ENCODE peak calls at places on chromosomes 1 and 21, in four cellular contexts. One of them, this sample, is unnamed.

GRCh38 chr1:83702349-83702748 is 296.6 kb downstream of the TTLL7 start:
- DNase-seq in K562: no peak
- DNase-seq in GM12891: no peak
- DNase-seq in GM12878: no peak
- DNase-seq in this sample: no peak

GRCh38 chr1:211132681-211133392 is 1.1 kb downstream of the KCNH1 start:
- DNase-seq in K562: no peak
- DNase-seq in GM12878: no peak
- DNase-seq in GM12891: no peak
- DNase-seq in this sample: no peak

GRCh38 chr1:66431999-66432398 is 102.0 kb upstream of the SGIP1 start:
- DNase-seq in GM12878: no peak
- DNase-seq in GM12891: no peak
- DNase-seq in K562: no peak
- DNase-seq in this sample: no peak

GRCh38 chr1:59640851-59641250 is 173.9 kb upstream of the HOOK1 start:
- DNase-seq in GM12891: no peak
- DNase-seq in K562: no peak
- DNase-seq in GM12878: no peak
- DNase-seq in this sample: no peak

GRCh38 chr1:165898837-165899236 is 71.4 kb downstream of the UCK2 start:
- DNase-seq in GM12891: no peak
- DNase-seq in K562: no peak
- DNase-seq in GM12878: no peak
- DNase-seq in this sample: no peak

GRCh38 chr1:10716840-10717239 is 79.6 kb downstream of the CASZ1 start:
- DNase-seq in GM12878: no peak
- DNase-seq in GM12891: no peak
- DNase-seq in K562: no peak
- DNase-seq in this sample: no peak

GRCh38 chr1:27602510-27603319 is 1.2 kb downstream of the AHDC1 start:
- DNase-seq in GM12878: no peak
- DNase-seq in GM12891: no peak
- DNase-seq in K562: peak
- DNase-seq in this sample: no peak

GRCh38 chr21:32389337-32390015 is 3.3 kb downstream of the URB1 start:
- DNase-seq in GM12878: no peak
- DNase-seq in GM12891: no peak
- DNase-seq in K562: no peak
- DNase-seq in this sample: no peak

GRCh38 chr1:29230553-29231378 is at the start of gene MECR:
- DNase-seq in GM12878: peak
- DNase-seq in K562: peak
- DNase-seq in GM12891: peak
- DNase-seq in this sample: peak

GRCh38 chr21:44870748-44871495 is 2.6 kb downstream of the PTTG1IP start:
- DNase-seq in K562: no peak
- DNase-seq in GM12878: no peak
- DNase-seq in GM12891: no peak
- DNase-seq in this sample: no peak

GRCh38 chr1:26275580-26276431 is 4.1 kb upstream of the SH3BGRL3 start:
- DNase-seq in GM12878: no peak
- DNase-seq in K562: peak
- DNase-seq in GM12891: peak
- DNase-seq in this sample: peak

GRCh38 chr1:199272107-199272506 is 633.3 kb downstream of the PTPRC start:
- DNase-seq in K562: no peak
- DNase-seq in GM12878: no peak
- DNase-seq in GM12891: no peak
- DNase-seq in this sample: no peak

GRCh38 chr1:247966520-247967204 is 1.6 kb downstream of the OR2AK2 start:
- DNase-seq in K562: no peak
- DNase-seq in GM12891: no peak
- DNase-seq in GM12878: peak
- DNase-seq in this sample: no peak

GRCh38 chr1:176998396-176998795 is 166.1 kb downstream of the ASTN1 start:
- DNase-seq in GM12891: no peak
- DNase-seq in K562: no peak
- DNase-seq in GM12878: no peak
- DNase-seq in this sample: no peak

GRCh38 chr1:88618331-88618730 is 65.7 kb upstream of the PKN2 start:
- DNase-seq in GM12878: no peak
- DNase-seq in GM12891: no peak
- DNase-seq in K562: no peak
- DNase-seq in this sample: no peak

GRCh38 chr1:192485692-192486436 is 89.7 kb upstream of the RGS1 start:
- DNase-seq in GM12891: no peak
- DNase-seq in GM12878: no peak
- DNase-seq in K562: no peak
- DNase-seq in this sample: no peak

GRCh38 chr21:39074508-39074907 is 108.7 kb downstream of the PSMG1 start:
- DNase-seq in GM12878: no peak
- DNase-seq in K562: no peak
- DNase-seq in GM12891: no peak
- DNase-seq in this sample: no peak

GRCh38 chr1:94792473-94792875 is 27.7 kb upstream of the SLC44A3 start:
- DNase-seq in K562: no peak
- DNase-seq in GM12878: peak
- DNase-seq in GM12891: peak
- DNase-seq in this sample: peak

GRCh38 chr1:159197767-159198557 is 6.7 kb upstream of the ACKR1 start:
- DNase-seq in GM12891: peak
- DNase-seq in GM12878: no peak
- DNase-seq in K562: peak
- DNase-seq in this sample: peak

GRCh38 chr1:156675271-156675708 is 1.9 kb downstream of the NES start:
- DNase-seq in GM12891: no peak
- DNase-seq in K562: no peak
- DNase-seq in GM12878: no peak
- DNase-seq in this sample: no peak

GRCh38 chr1:73803380-73803779 is 394.6 kb downstream of the LRRIQ3 start:
- DNase-seq in GM12891: no peak
- DNase-seq in GM12878: no peak
- DNase-seq in K562: no peak
- DNase-seq in this sample: no peak

GRCh38 chr1:14787604-14788003 is 189.1 kb downstream of the KAZN start:
- DNase-seq in GM12891: no peak
- DNase-seq in K562: no peak
- DNase-seq in GM12878: no peak
- DNase-seq in this sample: no peak

GRCh38 chr1:225882008-225882698 is at the start of gene TMEM63A:
- DNase-seq in GM12891: peak
- DNase-seq in K562: peak
- DNase-seq in GM12878: peak
- DNase-seq in this sample: peak

GRCh38 chr1:97384294-97384952 is 536.4 kb downstream of the DPYD start:
- DNase-seq in K562: no peak
- DNase-seq in GM12891: no peak
- DNase-seq in GM12878: no peak
- DNase-seq in this sample: no peak

GRCh38 chr1:56821462-56821797 is 2.2 kb upstream of the FYB2 start:
- DNase-seq in GM12878: no peak
- DNase-seq in K562: no peak
- DNase-seq in GM12891: no peak
- DNase-seq in this sample: no peak

GRCh38 chr21:46116189-46116845 is 18.4 kb downstream of the COL6A2 start:
- DNase-seq in GM12891: peak
- DNase-seq in GM12878: no peak
- DNase-seq in K562: no peak
- DNase-seq in this sample: no peak

GRCh38 chr1:11309385-11309784 is 36.4 kb downstream of the UBIAD1 start:
- DNase-seq in GM12891: no peak
- DNase-seq in GM12878: no peak
- DNase-seq in K562: no peak
- DNase-seq in this sample: no peak

GRCh38 chr1:50424045-50424939 is 1.0 kb upstream of the DMRTA2 start:
- DNase-seq in K562: no peak
- DNase-seq in GM12891: no peak
- DNase-seq in GM12878: no peak
- DNase-seq in this sample: no peak

GRCh38 chr1:27284425-27285287 is 37.3 kb upstream of the TMEM222 start:
- DNase-seq in GM12878: peak
- DNase-seq in K562: peak
- DNase-seq in GM12891: peak
- DNase-seq in this sample: peak

GRCh38 chr1:15124362-15125100 is 29.0 kb upstream of the TMEM51 start:
- DNase-seq in GM12891: no peak
- DNase-seq in GM12878: no peak
- DNase-seq in K562: no peak
- DNase-seq in this sample: no peak

GRCh38 chr21:15870819-15871218 is 141.0 kb downstream of the USP25 start:
- DNase-seq in K562: no peak
- DNase-seq in GM12891: no peak
- DNase-seq in GM12878: no peak
- DNase-seq in this sample: no peak

GRCh38 chr1:111481387-111482221 is 7.8 kb downstream of the C1orf162 start:
- DNase-seq in GM12878: peak
- DNase-seq in GM12891: no peak
- DNase-seq in K562: peak
- DNase-seq in this sample: peak

GRCh38 chr21:43001316-43001715 is 27.0 kb downstream of the PKNOX1 start:
- DNase-seq in GM12878: no peak
- DNase-seq in GM12891: no peak
- DNase-seq in K562: no peak
- DNase-seq in this sample: no peak

DNA sequence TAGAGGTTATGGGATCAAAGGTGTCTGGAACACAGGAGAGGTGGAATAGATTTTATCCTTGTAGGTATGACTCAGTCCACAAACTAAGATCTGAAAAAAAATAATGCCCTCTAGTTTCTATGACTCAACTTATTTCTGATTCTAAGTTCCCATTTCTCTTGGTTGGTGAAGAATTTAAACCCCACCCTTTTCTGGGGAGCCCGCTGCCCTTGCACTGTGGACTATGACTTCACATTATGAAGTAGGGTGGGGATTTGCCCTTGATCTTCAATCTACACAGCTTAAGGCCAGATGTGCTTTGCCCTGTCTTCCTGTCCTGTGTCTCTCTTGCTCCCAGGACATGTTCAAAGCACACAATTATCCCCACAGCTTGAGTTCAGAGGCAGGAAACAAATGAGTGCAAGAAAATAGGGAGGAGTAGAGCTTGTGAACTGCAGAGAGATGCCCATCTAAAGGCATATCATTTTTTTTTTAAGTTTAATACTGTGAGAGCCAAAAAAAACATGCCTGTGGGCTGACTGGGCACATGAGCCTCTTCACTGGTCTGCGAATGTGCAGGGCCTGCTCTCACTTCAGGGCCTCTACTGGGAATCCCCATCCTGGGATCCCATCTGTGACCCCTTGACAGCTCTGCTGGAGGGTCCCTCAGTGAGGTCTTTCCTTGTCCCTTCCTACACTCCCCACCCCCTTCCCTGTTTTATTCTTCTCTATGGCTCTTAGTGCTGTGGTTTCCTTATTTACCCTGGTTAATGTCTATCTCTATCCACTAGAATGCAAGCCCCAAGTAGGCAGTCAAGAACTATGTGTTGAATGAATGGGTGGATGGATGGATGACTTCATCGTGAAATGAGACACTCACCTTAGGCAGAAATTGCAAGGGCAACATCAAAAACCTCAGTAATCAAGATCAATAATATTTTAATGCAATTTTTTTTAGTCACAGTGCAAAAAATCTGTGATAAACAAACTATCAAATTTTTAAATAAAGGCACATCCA is 61.5 kb downstream of the CD58 start:
- DNase-seq in K562: peak
- DNase-seq in GM12878: no peak
- DNase-seq in GM12891: no peak
- DNase-seq in this sample: peak
- TF ChIP-seq SPI1 in K562: no peak
- TF ChIP-seq SPI1 in GM12878: no peak
- TF ChIP-seq SPI1 in GM12891: no peak
- TF ChIP-seq SPI1 in this sample: no peak

GRCh38 chr1:91221017-91221416 is 183.6 kb downstream of the HFM1 start:
- DNase-seq in K562: no peak
- DNase-seq in GM12878: no peak
- DNase-seq in GM12891: no peak
- DNase-seq in this sample: no peak

GRCh38 chr1:91224878-91225277 is 179.8 kb downstream of the HFM1 start:
- DNase-seq in GM12891: no peak
- DNase-seq in K562: no peak
- DNase-seq in GM12878: no peak
- DNase-seq in this sample: no peak

GRCh38 chr1:91226741-91227140 is 177.9 kb downstream of the HFM1 start:
- DNase-seq in GM12878: no peak
- DNase-seq in GM12891: no peak
- DNase-seq in K562: no peak
- DNase-seq in this sample: no peak
- TF ChIP-seq SPI1 in GM12878: no peak
- TF ChIP-seq SPI1 in GM12891: no peak
- TF ChIP-seq SPI1 in K562: no peak
- TF ChIP-seq SPI1 in this sample: no peak

GRCh38 chr1:114558548-114558947 is 22.9 kb downstream of the BCAS2 start:
- DNase-seq in GM12891: no peak
- DNase-seq in GM12878: no peak
- DNase-seq in K562: peak
- DNase-seq in this sample: no peak
- TF ChIP-seq SPI1 in GM12891: no peak
- TF ChIP-seq SPI1 in GM12878: no peak
- TF ChIP-seq SPI1 in K562: no peak
- TF ChIP-seq SPI1 in this sample: no peak

GRCh38 chr1:36843027-36843426 is 191.3 kb downstream of the GRIK3 start:
- DNase-seq in K562: no peak
- DNase-seq in GM12878: no peak
- DNase-seq in GM12891: no peak
- DNase-seq in this sample: no peak
- TF ChIP-seq SPI1 in K562: no peak
- TF ChIP-seq SPI1 in GM12878: no peak
- TF ChIP-seq SPI1 in GM12891: no peak
- TF ChIP-seq SPI1 in this sample: no peak

DNA sequence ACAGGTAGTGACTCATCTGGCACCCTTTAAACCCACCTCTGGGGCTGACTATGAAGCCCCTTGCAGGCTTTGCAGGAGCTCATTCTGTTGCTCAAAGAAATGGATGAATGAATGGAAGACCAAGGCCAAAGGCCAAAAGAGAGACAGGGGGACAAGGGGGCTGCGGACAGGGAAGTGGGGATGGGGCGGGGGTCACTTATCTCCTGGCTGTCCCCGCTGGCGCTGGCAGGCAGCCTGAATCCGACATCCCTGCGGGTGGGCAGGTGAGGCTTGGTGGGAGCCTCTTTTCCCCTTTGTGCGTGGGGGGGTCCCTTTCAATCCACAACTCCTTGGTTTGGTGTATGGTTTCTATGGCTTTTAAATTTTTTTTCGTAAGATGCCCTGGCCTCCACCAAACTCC is 239.6 kb upstream of the C1orf174 start:
- DNase-seq in GM12878: no peak
- DNase-seq in K562: no peak
- DNase-seq in GM12891: no peak
- DNase-seq in this sample: no peak
- TF ChIP-seq SPI1 in GM12878: no peak
- TF ChIP-seq SPI1 in K562: no peak
- TF ChIP-seq SPI1 in GM12891: no peak
- TF ChIP-seq SPI1 in this sample: no peak

This sample was measured in HL-60.